ENCODE peak calls at places on chromosomes 4 and X, in seven cellular contexts. P, A, L, C, Z, S and J are unnamed samples.

GRCh38 chr4:101941816-101942358 is 151.4 kb downstream of the BANK1 start:
- DNase-seq in P (no peak), A (no peak), L (no peak), C (no peak), Z (no peak), S (no peak), J (no peak)

GRCh38 chrX:41435708-41436107 is 11.4 kb upstream of the NYX start:
- DNase-seq in P (no peak), A (no peak), L (peak; percentile 33), C (no peak), Z (no peak), S (no peak), J (no peak)

GRCh38 chrX:48493890-48494364 is 14.9 kb upstream of the PORCN start:
- DNase-seq in P (peak; percentile 50), A (no peak), L (peak; percentile 63), C (no peak), Z (peak; percentile 64), S (peak; percentile 51), J (no peak)

GRCh38 chr4:136329042-136329662 is 1203.1 kb downstream of the PCDH18 start:
- DNase-seq in P (peak; percentile 3), A (no peak), L (no peak), C (no peak), Z (no peak), S (peak; percentile 4), J (no peak)

GRCh38 chrX:150366951-150367545 is 3.9 kb downstream of the MAMLD1 start:
- DNase-seq in P (peak; percentile 58), A (no peak), L (peak; percentile 35), C (no peak), Z (peak; percentile 30), S (peak; percentile 70), J (no peak)

GRCh38 chr4:88439161-88439760 is 17.7 kb upstream of the HERC5 start:
- DNase-seq in P (no peak), A (no peak), L (no peak), C (no peak), Z (no peak), S (no peak), J (no peak)

GRCh38 chr4:90958256-90958895 is 831.2 kb downstream of the CCSER1 start:
- DNase-seq in P (peak; percentile 92), A (no peak), L (peak; percentile 95), C (no peak), Z (no peak), S (peak; percentile 72), J (no peak)

GRCh38 chrX:151370906-151371305 is 26.1 kb upstream of the VMA21 start:
- DNase-seq in P (no peak), A (no peak), L (no peak), C (peak; percentile 32), Z (no peak), S (peak; percentile 2), J (no peak)

GRCh38 chr4:140260227-140260626 is 106.2 kb upstream of the MAML3 start:
- DNase-seq in P (peak; percentile 87), A (no peak), L (peak; percentile 85), C (no peak), Z (no peak), S (peak; percentile 62), J (no peak)

GRCh38 chrX:39174761-39175417 is 373.6 kb downstream of the MID1IP1 start:
- DNase-seq in P (no peak), A (no peak), L (no peak), C (no peak), Z (peak; percentile 27), S (no peak), J (no peak)

GRCh38 chrX:142156567-142156966 is 48.5 kb downstream of the MAGEC2 start:
- DNase-seq in P (no peak), A (no peak), L (no peak), C (no peak), Z (no peak), S (no peak), J (no peak)

GRCh38 chr4:17577660-17578481 is 873 bp downstream of the LAP3 start:
- DNase-seq in P (peak; percentile 23), A (peak; percentile 64), L (peak; percentile 10), C (peak; percentile 77), Z (peak; percentile 66), S (peak; percentile 7), J (peak; percentile 29)

GRCh38 chrX:131792789-131793462 is 230.2 kb upstream of the STK26 start:
- DNase-seq in P (no peak), A (peak; percentile 72), L (peak; percentile 93), C (peak; percentile 68), Z (peak; percentile 95), S (no peak), J (peak; percentile 71)

GRCh38 chr4:77849278-77849965 is 13.2 kb upstream of the MRPL1 start:
- DNase-seq in P (no peak), A (no peak), L (no peak), C (no peak), Z (no peak), S (no peak), J (no peak)

GRCh38 chr4:77856152-77856551 is 6.5 kb upstream of the MRPL1 start:
- DNase-seq in P (no peak), A (no peak), L (no peak), C (no peak), Z (no peak), S (no peak), J (no peak)

GRCh38 chr4:77854431-77855111 is 8.1 kb upstream of the MRPL1 start:
- DNase-seq in P (no peak), A (no peak), L (no peak), C (no peak), Z (no peak), S (peak; percentile 36), J (no peak)

DNA sequence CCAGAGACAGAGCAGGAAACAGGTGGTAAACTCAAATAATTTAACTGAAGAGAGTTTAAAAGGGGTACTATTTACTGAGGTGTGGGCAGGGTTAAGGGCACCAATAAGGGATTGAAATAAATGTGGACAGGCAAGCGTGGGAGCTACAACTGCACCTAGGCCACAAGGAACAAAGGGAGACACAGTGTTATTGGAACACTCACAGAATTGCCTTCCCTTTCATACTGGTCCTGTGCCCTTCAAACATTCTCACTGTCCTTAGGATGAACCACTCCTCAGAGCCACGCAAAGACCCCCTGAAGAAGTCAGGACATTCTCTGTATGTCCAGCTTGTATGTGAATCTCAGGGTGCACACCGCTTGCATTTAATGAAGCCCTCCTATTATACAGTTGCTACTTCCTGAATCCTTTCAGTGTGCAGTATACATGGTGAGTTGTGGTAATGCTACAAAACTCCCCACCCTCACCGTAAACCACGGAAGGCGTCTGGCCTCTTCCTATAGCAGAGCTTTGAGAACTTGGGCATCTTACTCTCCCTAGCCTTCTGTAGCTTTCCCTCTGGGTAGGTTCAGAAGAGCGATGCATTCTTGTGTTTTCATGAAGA is 9.6 kb upstream of the MRPL1 start:
- DNase-seq in P (no peak), A (no peak), L (no peak), C (no peak), Z (no peak), S (no peak), J (peak; percentile 14)
- TF ChIP-seq CTCF in P (no peak), A (no peak), L (no peak), C (no peak), Z (no peak), S (no peak), J (no peak)

GRCh38 chrX:103274284-103274683 is 2.3 kb downstream of the TCEAL5 start:
- DNase-seq in P (no peak), A (no peak), L (no peak), C (no peak), Z (no peak), S (no peak), J (no peak)

GRCh38 chrX:103275947-103276567 is 493 bp downstream of the TCEAL5 start:
- DNase-seq in P (no peak), A (no peak), L (no peak), C (peak; percentile 56), Z (no peak), S (no peak), J (no peak)

GRCh38 chrX:103276581-103277002 is at the start of gene TCEAL5:
- DNase-seq in P (no peak), A (no peak), L (no peak), C (peak; percentile 77), Z (no peak), S (no peak), J (no peak)
- H3K4me3 ChIP-seq in P (no peak within 1 kb of the TSS), A (no peak within 1 kb of the TSS), L (no peak within 1 kb of the TSS), C (peak within 1 kb of the TSS; percentile 46), Z (no peak within 1 kb of the TSS), S (no peak within 1 kb of the TSS), J (no peak within 1 kb of the TSS)

GRCh38 chrX:113260474-113260873 is 419.8 kb upstream of the AMOT start:
- DNase-seq in P (no peak), A (no peak), L (no peak), C (no peak), Z (no peak), S (peak; percentile 4), J (no peak)
- TF ChIP-seq CTCF in P (no peak), A (peak; percentile 20), L (peak; percentile 15), C (peak; percentile 42), Z (no peak), S (peak; percentile 11), J (peak; percentile 28)

DNA sequence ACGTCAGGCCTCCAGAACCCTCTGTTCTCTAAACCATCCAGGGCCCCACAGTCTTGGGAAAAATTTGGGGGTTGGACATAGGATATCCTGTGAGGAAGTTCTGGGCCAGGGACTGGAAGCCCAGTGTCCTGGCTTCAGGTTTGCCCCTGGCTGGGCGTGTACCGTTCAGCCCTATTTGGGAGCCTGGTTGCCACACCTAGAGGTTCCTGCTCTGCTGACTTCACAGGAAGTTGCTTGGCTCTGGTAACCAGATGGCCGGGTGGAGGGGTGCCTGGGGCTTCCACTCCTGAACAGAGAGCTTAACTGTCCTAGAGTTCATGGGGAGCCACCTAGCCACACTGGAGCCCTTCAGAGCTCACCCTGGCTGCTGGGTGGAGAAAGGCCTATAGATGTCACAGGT is 1.1 kb downstream of the TAFAZZIN start:
- DNase-seq in P (no peak), A (no peak), L (no peak), C (peak; percentile 57), Z (no peak), S (no peak), J (no peak)
- H3K4me3 ChIP-seq in P (peak overlapping the region; percentile 52), A (peak overlapping the region; percentile 52), L (peak overlapping the region; percentile 48), C (peak overlapping the region; percentile 57), Z (no peak overlapping the region), S (peak overlapping the region; percentile 60), J (peak overlapping the region; percentile 75)

GRCh38 chr4:127965062-127965802 is at the start of the genes ABHD18 and MFSD8:
- DNase-seq in P (peak; percentile 99), A (peak; percentile 100), L (peak; percentile 99), C (peak; percentile 95), Z (peak; percentile 100), S (peak; percentile 100), J (peak; percentile 99)
- TF ChIP-seq CTCF in P (peak; percentile 26), A (peak; percentile 27), L (peak; percentile 59), C (peak; percentile 59), Z (peak; percentile 62), S (peak; percentile 45), J (peak; percentile 36)